ENCODE peak calls at places on chromosomes 3 and 15, in four cellular contexts. O, Z, N and P are unnamed samples.

GRCh38 chr3:194296832-194297666 is 54.1 kb downstream of the CPN2 start:
- DNase-seq in O (no peak), Z (peak; percentile 90), N (no peak), P (no peak)

GRCh38 chr15:70505411-70505919 is 257.9 kb downstream of the UACA start:
- DNase-seq in Z (no peak), N (no peak), O (no peak), P (no peak)

GRCh38 chr3:182325213-182325941 is 467.9 kb upstream of the ATP11B start:
- DNase-seq in N (no peak), O (no peak), Z (no peak), P (no peak)

GRCh38 chr3:23113455-23114171 is 89.5 kb upstream of the UBE2E2 start:
- DNase-seq in O (no peak), N (no peak), Z (no peak), P (no peak)

GRCh38 chr15:31280037-31280830 is 46.4 kb upstream of the KLF13 start:
- DNase-seq in N (peak; percentile 95), O (peak; percentile 9), Z (peak; percentile 56), P (peak; percentile 24)

GRCh38 chr3:66638717-66639116 is 137.9 kb upstream of the LRIG1 start:
- DNase-seq in N (no peak), O (no peak), Z (no peak), P (no peak)

GRCh38 chr3:170563712-170564423 is 22.0 kb downstream of the SLC7A14 start:
- DNase-seq in Z (no peak), O (no peak), N (no peak), P (no peak)

GRCh38 chr3:157475921-157476395 is 27.3 kb downstream of the VEPH1 start:
- DNase-seq in O (no peak), N (no peak), Z (no peak), P (no peak)

GRCh38 chr15:68316061-68316804 is 38.7 kb downstream of the FEM1B start:
- DNase-seq in O (no peak), N (no peak), Z (no peak), P (no peak)

GRCh38 chr3:31919528-31919927 is 61.5 kb downstream of the OSBPL10 start:
- DNase-seq in N (no peak), Z (no peak), O (no peak), P (no peak)

GRCh38 chr3:129543999-129544398 is 1.0 kb downstream of the H1-8 start:
- DNase-seq in O (no peak), N (no peak), Z (no peak), P (no peak)

GRCh38 chr3:107816082-107816481 is 274.7 kb downstream of the CD47 start:
- DNase-seq in Z (no peak), O (no peak), N (no peak), P (no peak)

GRCh38 chr3:96996009-96996408 is 181.6 kb downstream of the EPHA6 start:
- DNase-seq in Z (no peak), N (no peak), O (no peak), P (no peak)

GRCh38 chr15:40150163-40150925 is 10.5 kb upstream of the BUB1B start:
- DNase-seq in N (no peak), O (no peak), Z (no peak), P (peak; percentile 39)

GRCh38 chr3:133023301-133023830 is 14.8 kb upstream of the TMEM108 start:
- DNase-seq in N (no peak), Z (peak; percentile 21), O (no peak), P (no peak)

GRCh38 chr15:70095387-70096214 is 2.1 kb downstream of the TLE3 start:
- DNase-seq in N (no peak), Z (peak; percentile 86), O (peak; percentile 29), P (no peak)

GRCh38 chr3:46325645-46326300 is 28.1 kb upstream of the CCR2 start:
- DNase-seq in O (no peak), N (no peak), Z (no peak), P (no peak)

GRCh38 chr3:122668930-122669730 is 11.5 kb upstream of the PARP14 start:
- DNase-seq in N (no peak), Z (no peak), O (peak; percentile 42), P (no peak)

GRCh38 chr3:191329654-191330308 is 545 bp downstream of the UTS2B start:
- DNase-seq in N (no peak), O (no peak), Z (peak; percentile 83), P (peak; percentile 47)

GRCh38 chr15:38878946-38879345 is 314.3 kb upstream of the RASGRP1 start:
- DNase-seq in O (no peak), Z (no peak), N (no peak), P (no peak)

GRCh38 chr3:123778525-123778924 is 105.6 kb downstream of the MYLK start:
- DNase-seq in O (no peak), Z (no peak), N (no peak), P (no peak)

GRCh38 chr3:196049567-196050122 is 32.2 kb downstream of the TFRC start:
- DNase-seq in O (no peak), N (no peak), Z (no peak), P (no peak)

GRCh38 chr15:88497109-88497761 is 29.7 kb downstream of the MRPS11 start:
- DNase-seq in O (no peak), Z (no peak), N (no peak), P (no peak)

GRCh38 chr3:185021326-185021725 is 131.5 kb downstream of the C3orf70 start:
- DNase-seq in O (no peak), N (no peak), Z (no peak), P (no peak)

GRCh38 chr3:149512073-149512782 is 37.7 kb downstream of the TM4SF4 start:
- DNase-seq in N (peak; percentile 64), Z (peak; percentile 79), O (peak; percentile 64), P (peak; percentile 61)

GRCh38 chr3:94024385-94024784 is 4.0 kb downstream of the STX19 start:
- DNase-seq in N (no peak), Z (no peak), O (no peak), P (no peak)

GRCh38 chr3:42680806-42681205 is 4.5 kb upstream of the KLHL40 start:
- DNase-seq in Z (no peak), N (no peak), O (no peak), P (no peak)